ENCODE peak calls at places on chromosomes 5 and 9, in eight cellular contexts. N is HCT116, E is AG09319, Y is MM.1S, K is choroid plexus epithelial cell, J is GM12878, D is sigmoid colon, G is cardiac fibroblast. H is an unnamed sample.

GRCh38 chr5:102986074-102986473 is 133.9 kb downstream of the GIN1 start:
- DNase-seq in E (no peak), N (no peak), K (no peak), G (no peak), Y (no peak), D (no peak), J (no peak), H (no peak)

GRCh38 chr5:132364319-132364718 is 5.2 kb upstream of the SLC22A5 start:
- DNase-seq in G (peak), Y (no peak), D (no peak), N (no peak), J (no peak), E (peak), K (peak), H (peak)

GRCh38 chr5:122471031-122471751 is 159.2 kb downstream of the SNCAIP start:
- DNase-seq in N (no peak), K (no peak), E (no peak), D (no peak), G (no peak), J (no peak), Y (no peak), H (no peak)

GRCh38 chr5:146751781-146752401 is 126.7 kb downstream of the PPP2R2B start:
- DNase-seq in Y (peak), G (no peak), N (no peak), D (no peak), K (no peak), E (no peak), J (peak), H (no peak)

GRCh38 chr5:93794954-93795353 is 53.6 kb upstream of the POU5F2 start:
- DNase-seq in G (no peak), Y (no peak), E (no peak), K (no peak), J (no peak), N (no peak), D (no peak), H (no peak)

GRCh38 chr9:135858491-135859185 is 48.7 kb downstream of the CAMSAP1 start:
- DNase-seq in D (no peak), E (no peak), N (no peak), G (no peak), J (no peak), K (no peak), Y (no peak), H (no peak)

GRCh38 chr5:38533286-38534121 is 22.9 kb downstream of the LIFR start:
- DNase-seq in D (no peak), N (no peak), E (no peak), G (no peak), K (no peak), J (no peak), Y (no peak), H (no peak)

GRCh38 chr9:136438909-136439549 is 616 bp downstream of the INPP5E start:
- DNase-seq in G (peak), E (no peak), D (no peak), Y (peak), K (peak), J (no peak), N (no peak), H (no peak)

GRCh38 chr9:23308114-23308513 is 517.9 kb downstream of the ELAVL2 start:
- DNase-seq in G (no peak), E (no peak), K (no peak), D (no peak), Y (no peak), J (no peak), N (no peak), H (no peak)

GRCh38 chr9:136857606-136858412 is 5.7 kb downstream of the MAMDC4 start:
- DNase-seq in J (no peak), D (peak), G (no peak), Y (no peak), E (no peak), N (no peak), K (no peak), H (peak)

GRCh38 chr9:73529666-73530065 is 378.0 kb downstream of the ANXA1 start:
- DNase-seq in G (no peak), D (no peak), E (no peak), Y (no peak), N (no peak), J (no peak), K (no peak), H (no peak)

GRCh38 chr5:7209583-7210139 is 186.3 kb upstream of the ADCY2 start:
- DNase-seq in G (no peak), D (no peak), J (no peak), Y (no peak), N (no peak), K (no peak), E (no peak), H (no peak)

GRCh38 chr9:98962861-98963260 is 19.2 kb downstream of the COL15A1 start:
- DNase-seq in D (no peak), J (no peak), E (no peak), Y (no peak), N (no peak), G (no peak), K (peak), H (no peak)

GRCh38 chr5:148543727-148544126 is 110.6 kb downstream of the HTR4 start:
- DNase-seq in Y (no peak), K (peak), N (no peak), E (no peak), G (no peak), J (no peak), D (no peak), H (no peak)

GRCh38 chr9:88663766-88664419 is 128.9 kb downstream of the NXNL2 start:
- DNase-seq in N (no peak), Y (no peak), D (no peak), E (no peak), G (peak), K (peak), J (no peak), H (no peak)

GRCh38 chr5:32387176-32387575 is 57.4 kb downstream of the ZFR start:
- DNase-seq in K (no peak), J (no peak), D (no peak), Y (no peak), N (no peak), G (peak), E (peak), H (no peak)

GRCh38 chr5:10111575-10111974 is 138.1 kb downstream of the ATPSCKMT start:
- DNase-seq in Y (peak), E (peak), G (peak), K (peak), N (peak), J (no peak), D (no peak), H (no peak)

GRCh38 chr9:127035948-127036347 is 86.5 kb downstream of the ANGPTL2 start:
- DNase-seq in D (peak), J (no peak), G (peak), Y (no peak), E (no peak), K (peak), N (no peak), H (peak)

GRCh38 chr9:91951944-91952520 is 2.0 kb upstream of the ROR2 start:
- DNase-seq in K (peak), G (peak), E (peak), D (no peak), Y (no peak), N (no peak), J (no peak), H (no peak)

GRCh38 chr5:1660037-1660400 is 136.3 kb upstream of the LPCAT1 start:
- DNase-seq in D (no peak), Y (no peak), G (no peak), E (no peak), N (no peak), K (no peak), J (no peak), H (no peak)

GRCh38 chr5:41927604-41928003 is 2.5 kb downstream of the FBXO4 start:
- DNase-seq in Y (no peak), E (no peak), N (no peak), D (no peak), J (no peak), K (no peak), G (no peak), H (no peak)

GRCh38 chr5:176847155-176847554 is 36.8 kb downstream of the UNC5A start:
- DNase-seq in G (no peak), D (no peak), N (no peak), E (no peak), K (no peak), Y (no peak), J (no peak), H (no peak)

GRCh38 chr9:16689352-16689938 is 181.0 kb downstream of the BNC2 start:
- DNase-seq in Y (no peak), D (no peak), K (peak), G (peak), E (no peak), N (no peak), J (no peak), H (no peak)

GRCh38 chr9:69916950-69917349 is 96.3 kb downstream of the CFAP95 start:
- DNase-seq in G (no peak), K (no peak), D (no peak), E (no peak), Y (no peak), N (no peak), J (no peak), H (no peak)

GRCh38 chr5:126419102-126419501 is 4.1 kb upstream of the GRAMD2B start:
- DNase-seq in E (no peak), J (no peak), D (no peak), N (no peak), G (no peak), Y (no peak), K (no peak), H (no peak)

GRCh38 chr5:168681556-168682183 is 102.5 kb upstream of the PANK3 start:
- DNase-seq in D (no peak), G (peak), N (no peak), K (peak), J (no peak), Y (no peak), E (no peak), H (no peak)

GRCh38 chr5:139639619-139640431 is 8.3 kb upstream of the CXXC5 start:
- DNase-seq in Y (no peak), K (no peak), G (no peak), J (no peak), D (peak), N (no peak), E (no peak), H (no peak)

GRCh38 chr5:157172408-157172807 is 6.3 kb upstream of the GARIN3 start:
- DNase-seq in G (no peak), E (no peak), J (peak), N (no peak), Y (peak), K (no peak), D (no peak), H (no peak)

GRCh38 chr5:142141463-142141862 is 32.9 kb downstream of the NDFIP1 start:
- DNase-seq in D (no peak), K (no peak), G (no peak), N (no peak), E (no peak), J (no peak), Y (no peak), H (no peak)
- TF ChIP-seq CTCF in D (no peak), K (no peak), G (no peak), N (peak), E (no peak), J (no peak), Y (peak), H (no peak)

DNA sequence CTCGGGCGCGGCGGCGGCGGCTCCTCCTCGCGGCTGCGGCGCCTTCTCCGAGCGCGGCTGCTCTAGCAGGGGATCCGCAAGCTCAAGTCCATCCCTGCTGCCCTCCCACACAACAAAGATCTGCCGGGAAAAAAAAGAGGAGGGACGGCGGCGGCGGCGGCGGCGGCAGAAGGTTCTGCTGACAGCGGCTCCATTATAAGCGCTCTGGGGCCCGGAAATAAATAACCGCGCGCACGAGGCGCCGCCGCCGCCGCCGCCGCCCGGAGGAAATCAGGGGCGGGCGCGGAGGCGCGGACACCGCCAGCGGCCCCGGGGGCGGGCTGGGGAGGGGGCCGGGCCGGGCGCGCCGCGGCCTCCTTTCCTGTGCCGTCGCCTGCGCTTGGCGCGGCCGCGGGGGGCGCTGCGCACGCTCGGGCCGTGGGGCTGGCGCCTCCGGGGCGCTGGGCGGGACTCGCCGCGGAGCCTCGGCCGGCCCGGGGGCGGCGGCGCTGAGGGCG is at the start of gene ANKH:
- DNase-seq in N (peak), E (peak), Y (peak), K (peak), D (peak), J (no peak), G (peak), H (peak)
- TF ChIP-seq CTCF in N (no peak), E (peak), Y (no peak), K (peak), D (no peak), J (peak), G (peak), H (no peak)

DNA sequence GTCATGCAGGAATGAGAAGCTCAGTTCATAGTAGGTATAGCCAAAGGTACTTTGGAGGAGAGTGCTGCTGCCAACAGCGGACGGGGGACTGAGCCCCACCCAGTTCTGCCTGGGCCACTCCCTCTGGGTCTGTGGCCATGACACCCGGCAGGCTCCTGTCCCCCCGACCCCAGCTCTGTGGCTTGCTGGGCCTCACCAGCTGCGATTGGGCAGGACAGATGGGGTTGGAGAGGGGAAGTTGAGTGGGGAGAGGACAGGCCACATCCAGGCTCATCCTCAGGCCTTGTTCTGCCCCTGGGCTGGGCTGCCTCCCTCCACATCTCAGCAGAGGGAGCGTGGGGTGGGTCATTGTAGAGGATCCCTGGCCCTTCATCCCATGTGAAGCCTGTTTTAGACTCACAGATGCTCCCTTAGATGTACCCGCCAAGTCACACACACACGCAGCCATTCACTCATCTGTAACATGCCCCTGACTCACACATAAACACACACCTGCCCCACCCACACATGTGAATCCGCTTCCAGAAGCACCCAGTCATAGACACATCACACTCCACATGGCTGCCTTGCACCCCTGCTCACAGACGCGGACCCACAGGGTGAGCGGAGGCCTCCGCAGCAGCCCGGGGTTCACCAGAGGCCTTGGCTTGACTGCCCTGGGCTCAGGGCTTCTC is 48.8 kb downstream of the NTNG2 start:
- DNase-seq in N (no peak), Y (no peak), K (no peak), G (no peak), D (no peak), E (no peak), J (no peak), H (no peak)
- TF ChIP-seq CTCF in N (no peak), Y (no peak), K (no peak), G (no peak), D (no peak), E (no peak), J (no peak), H (no peak)

GRCh38 chr5:79011869-79012268 is 26.8 kb upstream of the ARSB start:
- DNase-seq in N (no peak), E (no peak), G (no peak), K (no peak), Y (no peak), J (no peak), D (no peak), H (no peak)

GRCh38 chr5:79005939-79006338 is 20.8 kb upstream of the ARSB start:
- DNase-seq in Y (no peak), J (no peak), N (no peak), D (no peak), K (no peak), G (no peak), E (no peak), H (no peak)

GRCh38 chr5:79014631-79015030 is 29.5 kb upstream of the ARSB start:
- DNase-seq in K (no peak), J (no peak), D (no peak), G (no peak), Y (no peak), N (no peak), E (no peak), H (no peak)

GRCh38 chr5:79008362-79008761 is 23.3 kb upstream of the ARSB start:
- DNase-seq in G (no peak), J (no peak), N (no peak), K (no peak), Y (no peak), E (no peak), D (no peak), H (no peak)

GRCh38 chr5:79011219-79011836 is 26.2 kb upstream of the ARSB start:
- DNase-seq in E (no peak), G (no peak), Y (no peak), N (no peak), J (no peak), D (no peak), K (peak), H (no peak)
- TF ChIP-seq CTCF in E (no peak), G (peak), Y (peak), N (peak), J (peak), D (no peak), K (peak), H (no peak)